ENCODE peak calls at places on chromosomes 5 and 9, in ten cellular contexts. V is central memory CD4-positive, alpha-beta T cell; R is NCI-H2107; B is mucosa of gallbladder; T is hepatic stellate cell; E is esophagus muscularis mucosa; G is NCI-H2029; A is amygdala; H is SW 1271; D is LHCN-M2. U is an unnamed sample.

GRCh38 chr9:120436937-120437592 is 142.9 kb downstream of the CDK5RAP2 start:
- DNase-seq in R (no peak), G (no peak), T (no peak), V (no peak), E (no peak), B (no peak), H (no peak), A (no peak), D (peak), U (no peak)

GRCh38 chr9:89714316-89714715 is 109.5 kb downstream of the GADD45G start:
- DNase-seq in G (no peak), T (no peak), H (no peak), D (no peak), V (no peak), B (no peak), E (no peak), A (no peak), R (no peak), U (no peak)

GRCh38 chr9:132201139-132201538 is 39.3 kb downstream of the NTNG2 start:
- DNase-seq in V (no peak), H (no peak), R (peak), G (peak), E (no peak), T (no peak), A (no peak), D (no peak), B (peak), U (no peak)

GRCh38 chr5:129718766-129719165 is 29.1 kb upstream of the MINAR2 start:
- DNase-seq in A (no peak), T (no peak), V (no peak), H (no peak), G (no peak), B (no peak), E (no peak), R (no peak), D (no peak), U (no peak)

GRCh38 chr9:18806277-18806676 is 226.7 kb downstream of the SAXO1 start:
- DNase-seq in H (no peak), E (peak), G (no peak), V (no peak), A (no peak), R (no peak), B (no peak), D (no peak), T (no peak), U (no peak)

GRCh38 chr9:76595645-76596044 is 136.7 kb downstream of the GCNT1 start:
- DNase-seq in G (no peak), A (no peak), T (no peak), D (no peak), V (no peak), H (no peak), B (no peak), E (no peak), R (no peak), U (no peak)

GRCh38 chr5:150058480-150059126 is 27.8 kb downstream of the CSF1R start:
- DNase-seq in D (peak), T (peak), A (no peak), R (no peak), E (no peak), V (no peak), B (peak), H (peak), G (no peak), U (no peak)

GRCh38 chr9:130271473-130271872 is 5.9 kb downstream of the HMCN2 start:
- DNase-seq in H (no peak), G (no peak), E (no peak), B (no peak), A (no peak), R (no peak), V (no peak), T (no peak), D (no peak), U (no peak)

GRCh38 chr5:89338935-89339334 is 456.0 kb upstream of the MEF2C start:
- DNase-seq in V (no peak), R (no peak), E (no peak), A (no peak), T (no peak), B (no peak), G (no peak), H (peak), D (peak), U (no peak)

GRCh38 chr9:6759114-6759977 is 1.6 kb downstream of the KDM4C start:
- DNase-seq in D (peak), B (no peak), H (peak), G (no peak), E (no peak), V (peak), T (peak), A (no peak), R (no peak), U (peak)

GRCh38 chr5:150613991-150614650 is 26.3 kb upstream of the SYNPO start:
- DNase-seq in A (no peak), G (no peak), V (no peak), B (no peak), D (no peak), R (no peak), H (no peak), E (no peak), T (no peak), U (no peak)

GRCh38 chr9:81625969-81626368 is 63.4 kb downstream of the TLE1 start:
- DNase-seq in E (no peak), A (no peak), D (no peak), V (no peak), T (no peak), R (no peak), B (no peak), G (no peak), H (no peak), U (no peak)

GRCh38 chr5:143561248-143561647 is 157.8 kb upstream of the NR3C1 start:
- DNase-seq in G (peak), B (no peak), D (no peak), A (no peak), R (no peak), V (no peak), H (no peak), E (no peak), T (no peak), U (no peak)

GRCh38 chr9:95494022-95494415 is 22.8 kb downstream of the PTCH1 start:
- DNase-seq in T (no peak), B (no peak), H (no peak), D (no peak), G (peak), E (no peak), V (no peak), A (peak), R (peak), U (peak)

GRCh38 chr5:177427919-177428573 is 1.6 kb downstream of the GRK6 start:
- DNase-seq in D (no peak), E (no peak), G (no peak), V (no peak), T (no peak), R (no peak), H (no peak), A (no peak), B (no peak), U (no peak)

GRCh38 chr9:89698606-89699005 is 93.8 kb downstream of the GADD45G start:
- DNase-seq in R (no peak), V (no peak), H (no peak), E (no peak), D (no peak), T (no peak), B (no peak), G (no peak), A (no peak), U (no peak)

GRCh38 chr5:33153891-33154290 is 286.9 kb upstream of the TARS1 start:
- DNase-seq in H (no peak), A (no peak), T (no peak), D (no peak), E (no peak), B (no peak), G (no peak), R (no peak), V (no peak), U (no peak)

GRCh38 chr9:113386571-113387393 is 10.0 kb upstream of the HDHD3 start:
- DNase-seq in A (no peak), T (no peak), B (no peak), G (no peak), R (no peak), E (no peak), V (no peak), H (no peak), D (no peak), U (no peak)

GRCh38 chr5:142621227-142621626 is 64.7 kb downstream of the FGF1 start:
- DNase-seq in V (no peak), A (no peak), G (no peak), E (no peak), R (no peak), T (peak), B (no peak), D (peak), H (peak), U (no peak)

GRCh38 chr5:151151793-151152192 is 5.8 kb downstream of the ANXA6 start:
- DNase-seq in B (peak), D (peak), H (no peak), A (no peak), T (no peak), E (no peak), R (no peak), V (no peak), G (no peak), U (no peak)

GRCh38 chr9:36847781-36848673 is 186.0 kb downstream of the PAX5 start:
- DNase-seq in R (peak), D (no peak), B (no peak), G (peak), A (no peak), T (no peak), H (no peak), V (no peak), E (no peak), U (no peak)

U was measured in CD4-positive, alpha-beta memory T cell.